ENCODE peak calls at places on chromosomes 2 and 18, in eight cellular contexts. Z is GM23338, B is GM12878, P is upper lobe of left lung, S is HepG2, G is K562, H is HCT116, I is Panc1. Y is an unnamed sample.

GRCh38 chr18:76314496-76314895 is 180.5 kb downstream of the ZNF516 start:
- ATAC-seq in Z (no peak), B (no peak), P (no peak), S (no peak), G (no peak), H (no peak), I (no peak), Y (no peak)

GRCh38 chr2:98772531-98772930 is 41.6 kb upstream of the MGAT4A start:
- ATAC-seq in Z (no peak), B (no peak), P (no peak), S (no peak), G (no peak), H (no peak), I (no peak), Y (no peak)

GRCh38 chr2:204681412-204681811 is 136.1 kb downstream of the PARD3B start:
- ATAC-seq in Z (no peak), B (no peak), P (no peak), S (no peak), G (no peak), H (no peak), I (no peak), Y (peak)

GRCh38 chr18:49016648-49017539 is 66.1 kb upstream of the SMAD7 start:
- ATAC-seq in Z (peak), B (peak), P (peak), S (peak), G (peak), H (peak), I (peak), Y (peak)

GRCh38 chr2:26519396-26519991 is 41.6 kb upstream of the OTOF start:
- ATAC-seq in Z (no peak), B (no peak), P (no peak), S (no peak), G (no peak), H (no peak), I (no peak), Y (no peak)

GRCh38 chr2:9578475-9579235 is 23.0 kb upstream of the ADAM17 start:
- ATAC-seq in Z (peak), B (no peak), P (no peak), S (peak), G (no peak), H (peak), I (peak), Y (no peak)

GRCh38 chr2:197798187-197798586 is 6.2 kb upstream of the PLCL1 start:
- ATAC-seq in Z (no peak), B (peak), P (no peak), S (no peak), G (no peak), H (no peak), I (no peak), Y (no peak)

GRCh38 chr2:44247924-44248323 is 27.4 kb upstream of the SLC3A1 start:
- ATAC-seq in Z (peak), B (no peak), P (no peak), S (peak), G (peak), H (peak), I (peak), Y (no peak)

GRCh38 chr2:54090521-54091117 is 24.8 kb upstream of the ACYP2 start:
- ATAC-seq in Z (no peak), B (no peak), P (no peak), S (no peak), G (no peak), H (no peak), I (no peak), Y (peak)

GRCh38 chr2:166197446-166197845 is 69.6 kb upstream of the SCN1A start:
- ATAC-seq in Z (no peak), B (no peak), P (no peak), S (no peak), G (peak), H (no peak), I (no peak), Y (no peak)

GRCh38 chr18:63291278-63291677 is 28.3 kb downstream of the BCL2 start:
- ATAC-seq in Z (no peak), B (no peak), P (no peak), S (no peak), G (no peak), H (no peak), I (no peak), Y (no peak)

GRCh38 chr18:28065031-28065792 is 111.7 kb downstream of the CDH2 start:
- ATAC-seq in Z (no peak), B (no peak), P (no peak), S (no peak), G (no peak), H (no peak), I (no peak), Y (no peak)

GRCh38 chr2:225100856-225101294 is 58.6 kb upstream of the DOCK10 start:
- ATAC-seq in Z (no peak), B (no peak), P (no peak), S (no peak), G (no peak), H (peak), I (peak), Y (no peak)

GRCh38 chr18:8805552-8805951 is 100.2 kb downstream of the MTCL1 start:
- ATAC-seq in Z (no peak), B (no peak), P (no peak), S (no peak), G (no peak), H (no peak), I (no peak), Y (no peak)

GRCh38 chr2:102368461-102369109 is 13.0 kb downstream of the IL18R1 start:
- ATAC-seq in Z (no peak), B (no peak), P (no peak), S (no peak), G (no peak), H (no peak), I (no peak), Y (no peak)
- TF ChIP-seq POLR2AphosphoS5 in Z (no peak), B (peak), P (no peak), S (no peak), G (no peak), H (no peak), I (no peak), Y (no peak)

GRCh38 chr2:233384017-233384416 is 29.7 kb downstream of the DGKD start:
- ATAC-seq in Z (no peak), B (no peak), P (no peak), S (peak), G (peak), H (peak), I (no peak), Y (no peak)
- TF ChIP-seq CTCF in Z (no peak), B (no peak), P (no peak), S (peak), G (peak), H (no peak), I (no peak), Y (no peak)

DNA sequence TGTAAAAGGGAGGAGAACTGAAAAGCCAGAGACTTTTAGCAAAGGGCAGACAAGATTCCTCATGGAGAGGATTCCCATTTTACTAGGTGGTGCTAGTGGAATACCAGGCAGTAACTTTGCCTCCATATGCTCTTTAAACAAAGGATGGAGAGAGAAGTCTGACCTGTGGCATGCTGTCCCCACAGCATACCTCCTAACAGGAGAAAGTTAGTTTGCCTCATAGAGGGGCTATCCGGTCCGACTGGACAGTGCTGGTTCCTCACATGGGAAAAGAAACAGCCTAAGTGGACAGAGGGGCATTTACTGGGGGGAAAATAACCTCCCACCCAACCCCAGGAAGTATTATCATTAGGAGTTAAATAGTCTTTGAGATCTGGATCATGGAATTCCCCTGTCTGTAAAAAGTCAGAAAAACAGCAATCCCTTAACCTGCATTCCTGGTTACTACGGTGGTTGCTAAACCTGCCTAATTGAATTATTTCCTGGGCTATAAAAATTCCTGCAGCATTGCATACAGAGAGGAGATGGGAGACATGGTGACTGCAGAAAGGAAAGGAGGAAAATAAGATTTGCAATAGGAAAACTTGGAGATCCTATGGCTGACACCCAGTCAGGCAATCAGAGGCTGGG is 31.5 kb upstream of the GMCL1 start:
- ATAC-seq in Z (no peak), B (no peak), P (no peak), S (no peak), G (no peak), H (no peak), I (peak), Y (no peak)
- H3K27ac ChIP-seq in Z (no peak), B (peak), P (peak), S (no peak), G (no peak), H (no peak), I (no peak), Y (peak)

GRCh38 chr2:46471-47345 is at the start of gene FAM110C:
- ATAC-seq in Z (peak), B (no peak), P (peak), S (peak), G (no peak), H (peak), I (peak), Y (peak)
- TF ChIP-seq POLR2AphosphoS5 in Z (peak), B (no peak), P (no peak), S (no peak), G (no peak), H (peak), I (no peak), Y (peak)

DNA sequence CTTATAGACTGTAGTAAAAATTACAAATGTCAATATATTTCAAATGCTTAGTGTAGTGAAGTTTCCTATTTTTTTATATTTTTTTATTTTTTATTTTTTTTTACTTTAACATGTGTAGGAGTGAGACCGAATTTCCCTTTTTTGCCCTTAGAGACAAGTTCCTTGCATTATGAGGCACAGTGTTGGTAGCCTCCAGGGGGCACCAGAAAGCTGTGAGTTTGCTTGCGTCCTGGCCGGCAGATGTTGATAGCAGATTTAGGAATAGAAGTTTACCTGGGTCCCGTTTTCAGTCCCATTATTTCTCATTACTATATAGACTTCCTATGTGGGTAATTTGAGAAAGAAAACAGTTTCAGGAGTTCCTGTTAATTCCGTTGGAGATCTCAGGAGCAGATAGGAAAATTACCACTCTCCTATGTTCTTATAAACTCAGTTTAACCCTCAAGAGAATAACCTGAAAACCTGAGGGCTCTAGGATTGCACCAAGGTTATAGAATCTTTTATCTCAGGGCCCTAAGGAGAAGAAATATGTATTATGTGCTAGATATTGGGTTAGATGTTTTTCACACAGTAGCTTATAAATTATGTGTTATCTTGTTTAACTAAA is 157.5 kb upstream of the SESTD1 start:
- ATAC-seq in Z (peak), B (peak), P (peak), S (peak), G (peak), H (peak), I (peak), Y (peak)
- TF ChIP-seq CTCF in Z (peak), B (peak), P (no peak), S (peak), G (peak), H (peak), I (peak), Y (peak)

Y was measured in gastroesophageal sphincter.